ENCODE peak calls at places on chromosome 20, in seven cellular contexts. N is neural crest cell; J is A673; P is hepatocyte; H is effector CD8-positive, alpha-beta T cell; G is mesendoderm; Y is HepG2. D is an unnamed sample.

GRCh38 chr20:23404196-23404595 is 17.1 kb downstream of the NAPB start:
- DNase-seq in N (no peak), J (no peak), P (peak), H (no peak), G (no peak), Y (peak), D (no peak)

GRCh38 chr20:64238115-64238825 is 17.3 kb upstream of the PCMTD2 start:
- DNase-seq in N (no peak), J (no peak), P (no peak), H (no peak), G (no peak), Y (peak), D (no peak)

GRCh38 chr20:14203657-14204056 is 133.8 kb downstream of the FLRT3 start:
- DNase-seq in N (no peak), J (no peak), P (no peak), H (no peak), G (no peak), Y (no peak), D (no peak)

GRCh38 chr20:37856932-37857660 is 45.8 kb upstream of the VSTM2L start:
- DNase-seq in N (no peak), J (peak), P (no peak), H (no peak), G (peak), Y (no peak), D (peak)

GRCh38 chr20:62776035-62776691 is 20.1 kb upstream of the MRGBP start:
- DNase-seq in N (no peak), J (no peak), P (no peak), H (no peak), G (no peak), Y (no peak), D (no peak)

GRCh38 chr20:58467572-58468330 is 47.4 kb downstream of the APCDD1L start:
- DNase-seq in N (no peak), J (no peak), P (no peak), H (no peak), G (no peak), Y (no peak), D (no peak)

GRCh38 chr20:37729909-37730308 is 36.1 kb downstream of the CTNNBL1 start:
- DNase-seq in N (no peak), J (no peak), P (no peak), H (no peak), G (no peak), Y (no peak), D (no peak)

GRCh38 chr20:21134883-21135493 is 9.1 kb downstream of the KIZ start:
- DNase-seq in N (no peak), J (no peak), P (no peak), H (no peak), G (no peak), Y (peak), D (no peak)

GRCh38 chr20:23655551-23656211 is 17.9 kb upstream of the CST3 start:
- DNase-seq in N (no peak), J (no peak), P (no peak), H (no peak), G (no peak), Y (no peak), D (no peak)

GRCh38 chr20:1633535-1633934 is 13.7 kb upstream of the SIRPB1 start:
- DNase-seq in N (no peak), J (no peak), P (peak), H (no peak), G (peak), Y (peak), D (no peak)

GRCh38 chr20:432677-433299 is 24.7 kb downstream of the RBCK1 start:
- DNase-seq in N (no peak), J (no peak), P (no peak), H (no peak), G (no peak), Y (no peak), D (no peak)

GRCh38 chr20:39878321-39878720 is 810.7 kb downstream of the MAFB start:
- DNase-seq in N (no peak), J (no peak), P (no peak), H (no peak), G (no peak), Y (no peak), D (no peak)

GRCh38 chr20:25544316-25544715 is 41.0 kb downstream of the NINL start:
- DNase-seq in N (no peak), J (peak), P (no peak), H (no peak), G (no peak), Y (no peak), D (peak)

GRCh38 chr20:13259921-13260320 is 38.8 kb downstream of the ISM1 start:
- DNase-seq in N (no peak), J (no peak), P (no peak), H (no peak), G (no peak), Y (no peak), D (peak)

GRCh38 chr20:34951652-34952051 is 4.0 kb downstream of the GSS start:
- DNase-seq in N (no peak), J (no peak), P (no peak), H (no peak), G (no peak), Y (no peak), D (no peak)

GRCh38 chr20:53930651-53931504 is 139.5 kb downstream of the BCAS1 start:
- DNase-seq in N (no peak), J (no peak), P (no peak), H (no peak), G (no peak), Y (no peak), D (no peak)

GRCh38 chr20:7693761-7694160 is 246.5 kb downstream of the HAO1 start:
- DNase-seq in N (no peak), J (no peak), P (no peak), H (no peak), G (no peak), Y (no peak), D (no peak)